ENCODE peak calls at places on chromosome 4, in eight cellular contexts. One of them, this sample, is unnamed.
A peak's percentile ranks its signal among the peaks of the same experiment; 100 is the strongest.

GRCh38 chr4:139316733-139317132 is 14.5 kb upstream of the NDUFC1 start:
- DNase-seq in NCI-H1092: no peak
- DNase-seq in colonic mucosa: no peak
- DNase-seq in stimulated activated CD4-positive, alpha-beta T cell treated with anti-CD3 and anti-CD28 coated beads, TNF-alpha, amount 100 ng/mL, for 24 hours: no peak
- DNase-seq in AG09319: no peak
- DNase-seq in CD4-positive, alpha-beta T cell: no peak
- DNase-seq in SW480: no peak
- DNase-seq in fibroblast of lung: no peak
- DNase-seq in this sample: no peak

GRCh38 chr4:153535735-153536494 is 69.8 kb downstream of the TMEM131L start:
- DNase-seq in NCI-H1092: no peak
- DNase-seq in colonic mucosa: no peak
- DNase-seq in stimulated activated CD4-positive, alpha-beta T cell treated with anti-CD3 and anti-CD28 coated beads, TNF-alpha, amount 100 ng/mL, for 24 hours: no peak
- DNase-seq in AG09319: no peak
- DNase-seq in CD4-positive, alpha-beta T cell: no peak
- DNase-seq in SW480: no peak
- DNase-seq in fibroblast of lung: no peak
- DNase-seq in this sample: no peak

GRCh38 chr4:26839534-26839951 is 21.1 kb upstream of the STIM2 start:
- DNase-seq in NCI-H1092: no peak
- DNase-seq in colonic mucosa: no peak
- DNase-seq in stimulated activated CD4-positive, alpha-beta T cell treated with anti-CD3 and anti-CD28 coated beads, TNF-alpha, amount 100 ng/mL, for 24 hours: no peak
- DNase-seq in AG09319: peak; percentile 60
- DNase-seq in CD4-positive, alpha-beta T cell: no peak
- DNase-seq in SW480: peak; percentile 66
- DNase-seq in fibroblast of lung: peak; percentile 65
- DNase-seq in this sample: no peak

GRCh38 chr4:876780-877179 is 50.9 kb upstream of the CPLX1 start:
- DNase-seq in NCI-H1092: no peak
- DNase-seq in colonic mucosa: no peak
- DNase-seq in stimulated activated CD4-positive, alpha-beta T cell treated with anti-CD3 and anti-CD28 coated beads, TNF-alpha, amount 100 ng/mL, for 24 hours: no peak
- DNase-seq in AG09319: no peak
- DNase-seq in CD4-positive, alpha-beta T cell: no peak
- DNase-seq in SW480: no peak
- DNase-seq in fibroblast of lung: no peak
- DNase-seq in this sample: no peak

GRCh38 chr4:187128226-187128625 is 404.6 kb upstream of the FAT1 start:
- DNase-seq in NCI-H1092: no peak
- DNase-seq in colonic mucosa: no peak
- DNase-seq in stimulated activated CD4-positive, alpha-beta T cell treated with anti-CD3 and anti-CD28 coated beads, TNF-alpha, amount 100 ng/mL, for 24 hours: no peak
- DNase-seq in AG09319: no peak
- DNase-seq in CD4-positive, alpha-beta T cell: no peak
- DNase-seq in SW480: peak; percentile 31
- DNase-seq in fibroblast of lung: peak; percentile 82
- DNase-seq in this sample: no peak

GRCh38 chr4:91025240-91026173 is 898.3 kb downstream of the CCSER1 start:
- DNase-seq in NCI-H1092: no peak
- DNase-seq in colonic mucosa: no peak
- DNase-seq in stimulated activated CD4-positive, alpha-beta T cell treated with anti-CD3 and anti-CD28 coated beads, TNF-alpha, amount 100 ng/mL, for 24 hours: no peak
- DNase-seq in AG09319: no peak
- DNase-seq in CD4-positive, alpha-beta T cell: no peak
- DNase-seq in SW480: no peak
- DNase-seq in fibroblast of lung: no peak
- DNase-seq in this sample: no peak

GRCh38 chr4:5824635-5825034 is 68.3 kb downstream of the CRMP1 start:
- DNase-seq in NCI-H1092: no peak
- DNase-seq in colonic mucosa: no peak
- DNase-seq in stimulated activated CD4-positive, alpha-beta T cell treated with anti-CD3 and anti-CD28 coated beads, TNF-alpha, amount 100 ng/mL, for 24 hours: no peak
- DNase-seq in AG09319: no peak
- DNase-seq in CD4-positive, alpha-beta T cell: no peak
- DNase-seq in SW480: peak; percentile 5
- DNase-seq in fibroblast of lung: peak; percentile 38
- DNase-seq in this sample: no peak

GRCh38 chr4:4693258-4693657 is 151.4 kb upstream of the STX18 start:
- DNase-seq in NCI-H1092: no peak
- DNase-seq in colonic mucosa: no peak
- DNase-seq in stimulated activated CD4-positive, alpha-beta T cell treated with anti-CD3 and anti-CD28 coated beads, TNF-alpha, amount 100 ng/mL, for 24 hours: no peak
- DNase-seq in AG09319: no peak
- DNase-seq in CD4-positive, alpha-beta T cell: no peak
- DNase-seq in SW480: peak; percentile 29
- DNase-seq in fibroblast of lung: peak; percentile 14
- DNase-seq in this sample: no peak

GRCh38 chr4:8122746-8123145 is 35.9 kb downstream of the ABLIM2 start:
- DNase-seq in NCI-H1092: no peak
- DNase-seq in colonic mucosa: no peak
- DNase-seq in stimulated activated CD4-positive, alpha-beta T cell treated with anti-CD3 and anti-CD28 coated beads, TNF-alpha, amount 100 ng/mL, for 24 hours: no peak
- DNase-seq in AG09319: no peak
- DNase-seq in CD4-positive, alpha-beta T cell: no peak
- DNase-seq in SW480: no peak
- DNase-seq in fibroblast of lung: no peak
- DNase-seq in this sample: no peak

GRCh38 chr4:5789141-5789540 is 78.1 kb downstream of the EVC start:
- DNase-seq in NCI-H1092: no peak
- DNase-seq in colonic mucosa: no peak
- DNase-seq in stimulated activated CD4-positive, alpha-beta T cell treated with anti-CD3 and anti-CD28 coated beads, TNF-alpha, amount 100 ng/mL, for 24 hours: no peak
- DNase-seq in AG09319: no peak
- DNase-seq in CD4-positive, alpha-beta T cell: no peak
- DNase-seq in SW480: no peak
- DNase-seq in fibroblast of lung: no peak
- DNase-seq in this sample: no peak

GRCh38 chr4:55458164-55458563 is 62.4 kb downstream of the TMEM165 start:
- DNase-seq in NCI-H1092: no peak
- DNase-seq in colonic mucosa: no peak
- DNase-seq in stimulated activated CD4-positive, alpha-beta T cell treated with anti-CD3 and anti-CD28 coated beads, TNF-alpha, amount 100 ng/mL, for 24 hours: no peak
- DNase-seq in AG09319: no peak
- DNase-seq in CD4-positive, alpha-beta T cell: no peak
- DNase-seq in SW480: no peak
- DNase-seq in fibroblast of lung: peak; percentile 48
- DNase-seq in this sample: no peak

GRCh38 chr4:155402941-155403340 is 26.2 kb upstream of the MAP9 start:
- DNase-seq in NCI-H1092: no peak
- DNase-seq in colonic mucosa: no peak
- DNase-seq in stimulated activated CD4-positive, alpha-beta T cell treated with anti-CD3 and anti-CD28 coated beads, TNF-alpha, amount 100 ng/mL, for 24 hours: no peak
- DNase-seq in AG09319: no peak
- DNase-seq in CD4-positive, alpha-beta T cell: no peak
- DNase-seq in SW480: no peak
- DNase-seq in fibroblast of lung: peak; percentile 7
- DNase-seq in this sample: no peak

GRCh38 chr4:26368685-26369084 is 47.9 kb downstream of the RBPJ start:
- DNase-seq in NCI-H1092: no peak
- DNase-seq in colonic mucosa: no peak
- DNase-seq in stimulated activated CD4-positive, alpha-beta T cell treated with anti-CD3 and anti-CD28 coated beads, TNF-alpha, amount 100 ng/mL, for 24 hours: no peak
- DNase-seq in AG09319: no peak
- DNase-seq in CD4-positive, alpha-beta T cell: no peak
- DNase-seq in SW480: no peak
- DNase-seq in fibroblast of lung: no peak
- DNase-seq in this sample: no peak

GRCh38 chr4:53987761-53988171 is 76.6 kb downstream of the CHIC2 start:
- DNase-seq in NCI-H1092: no peak
- DNase-seq in colonic mucosa: no peak
- DNase-seq in stimulated activated CD4-positive, alpha-beta T cell treated with anti-CD3 and anti-CD28 coated beads, TNF-alpha, amount 100 ng/mL, for 24 hours: no peak
- DNase-seq in AG09319: no peak
- DNase-seq in CD4-positive, alpha-beta T cell: no peak
- DNase-seq in SW480: peak; percentile 1
- DNase-seq in fibroblast of lung: peak; percentile 83
- DNase-seq in this sample: no peak

GRCh38 chr4:5267418-5267817 is 216.1 kb downstream of the STK32B start:
- DNase-seq in NCI-H1092: no peak
- DNase-seq in colonic mucosa: no peak
- DNase-seq in stimulated activated CD4-positive, alpha-beta T cell treated with anti-CD3 and anti-CD28 coated beads, TNF-alpha, amount 100 ng/mL, for 24 hours: no peak
- DNase-seq in AG09319: no peak
- DNase-seq in CD4-positive, alpha-beta T cell: no peak
- DNase-seq in SW480: no peak
- DNase-seq in fibroblast of lung: peak; percentile 1
- DNase-seq in this sample: no peak

GRCh38 chr4:67694662-67695061 is 6.3 kb downstream of the UBA6 start:
- DNase-seq in NCI-H1092: no peak
- DNase-seq in colonic mucosa: no peak
- DNase-seq in stimulated activated CD4-positive, alpha-beta T cell treated with anti-CD3 and anti-CD28 coated beads, TNF-alpha, amount 100 ng/mL, for 24 hours: no peak
- DNase-seq in AG09319: no peak
- DNase-seq in CD4-positive, alpha-beta T cell: no peak
- DNase-seq in SW480: no peak
- DNase-seq in fibroblast of lung: no peak
- DNase-seq in this sample: no peak

GRCh38 chr4:156999175-156999517 is 27.5 kb upstream of the PDGFC start:
- DNase-seq in NCI-H1092: no peak
- DNase-seq in colonic mucosa: peak; percentile 36
- DNase-seq in stimulated activated CD4-positive, alpha-beta T cell treated with anti-CD3 and anti-CD28 coated beads, TNF-alpha, amount 100 ng/mL, for 24 hours: no peak
- DNase-seq in AG09319: peak; percentile 95
- DNase-seq in CD4-positive, alpha-beta T cell: no peak
- DNase-seq in SW480: peak; percentile 76
- DNase-seq in fibroblast of lung: peak; percentile 99
- DNase-seq in this sample: no peak

GRCh38 chr4:42104521-42104920 is 47.9 kb downstream of the BEND4 start:
- DNase-seq in NCI-H1092: no peak
- DNase-seq in colonic mucosa: no peak
- DNase-seq in stimulated activated CD4-positive, alpha-beta T cell treated with anti-CD3 and anti-CD28 coated beads, TNF-alpha, amount 100 ng/mL, for 24 hours: no peak
- DNase-seq in AG09319: no peak
- DNase-seq in CD4-positive, alpha-beta T cell: no peak
- DNase-seq in SW480: no peak
- DNase-seq in fibroblast of lung: peak; percentile 15
- DNase-seq in this sample: no peak

GRCh38 chr4:26362745-26363439 is 42.1 kb downstream of the RBPJ start:
- DNase-seq in NCI-H1092: no peak
- DNase-seq in colonic mucosa: no peak
- DNase-seq in stimulated activated CD4-positive, alpha-beta T cell treated with anti-CD3 and anti-CD28 coated beads, TNF-alpha, amount 100 ng/mL, for 24 hours: no peak
- DNase-seq in AG09319: no peak
- DNase-seq in CD4-positive, alpha-beta T cell: no peak
- DNase-seq in SW480: no peak
- DNase-seq in fibroblast of lung: peak; percentile 51
- DNase-seq in this sample: no peak

GRCh38 chr4:168886361-168886760 is 123.7 kb downstream of the CBR4 start:
- DNase-seq in NCI-H1092: no peak
- DNase-seq in colonic mucosa: no peak
- DNase-seq in stimulated activated CD4-positive, alpha-beta T cell treated with anti-CD3 and anti-CD28 coated beads, TNF-alpha, amount 100 ng/mL, for 24 hours: no peak
- DNase-seq in AG09319: no peak
- DNase-seq in CD4-positive, alpha-beta T cell: no peak
- DNase-seq in SW480: no peak
- DNase-seq in fibroblast of lung: peak; percentile 81
- DNase-seq in this sample: no peak

GRCh38 chr4:173420324-173420752 is 21.4 kb upstream of the SCRG1 start:
- DNase-seq in NCI-H1092: peak; percentile 4
- DNase-seq in colonic mucosa: no peak
- DNase-seq in stimulated activated CD4-positive, alpha-beta T cell treated with anti-CD3 and anti-CD28 coated beads, TNF-alpha, amount 100 ng/mL, for 24 hours: no peak
- DNase-seq in AG09319: no peak
- DNase-seq in CD4-positive, alpha-beta T cell: no peak
- DNase-seq in SW480: peak; percentile 18
- DNase-seq in fibroblast of lung: peak; percentile 23
- DNase-seq in this sample: no peak

GRCh38 chr4:77599378-77599777 is 6.2 kb upstream of the CXCL13 start:
- DNase-seq in NCI-H1092: no peak
- DNase-seq in colonic mucosa: peak; percentile 24
- DNase-seq in stimulated activated CD4-positive, alpha-beta T cell treated with anti-CD3 and anti-CD28 coated beads, TNF-alpha, amount 100 ng/mL, for 24 hours: no peak
- DNase-seq in AG09319: no peak
- DNase-seq in CD4-positive, alpha-beta T cell: no peak
- DNase-seq in SW480: peak; percentile 41
- DNase-seq in fibroblast of lung: peak; percentile 31
- DNase-seq in this sample: no peak

GRCh38 chr4:173413043-173413442 is 14.1 kb upstream of the SCRG1 start:
- DNase-seq in NCI-H1092: no peak
- DNase-seq in colonic mucosa: no peak
- DNase-seq in stimulated activated CD4-positive, alpha-beta T cell treated with anti-CD3 and anti-CD28 coated beads, TNF-alpha, amount 100 ng/mL, for 24 hours: no peak
- DNase-seq in AG09319: no peak
- DNase-seq in CD4-positive, alpha-beta T cell: no peak
- DNase-seq in SW480: no peak
- DNase-seq in fibroblast of lung: no peak
- DNase-seq in this sample: no peak

GRCh38 chr4:125620066-125620850 is 305.5 kb downstream of the FAT4 start:
- DNase-seq in NCI-H1092: no peak
- DNase-seq in colonic mucosa: no peak
- DNase-seq in stimulated activated CD4-positive, alpha-beta T cell treated with anti-CD3 and anti-CD28 coated beads, TNF-alpha, amount 100 ng/mL, for 24 hours: no peak
- DNase-seq in AG09319: no peak
- DNase-seq in CD4-positive, alpha-beta T cell: no peak
- DNase-seq in SW480: no peak
- DNase-seq in fibroblast of lung: no peak
- DNase-seq in this sample: no peak

GRCh38 chr4:99104153-99104552 is 15.6 kb upstream of the ADH5 start:
- DNase-seq in NCI-H1092: no peak
- DNase-seq in colonic mucosa: no peak
- DNase-seq in stimulated activated CD4-positive, alpha-beta T cell treated with anti-CD3 and anti-CD28 coated beads, TNF-alpha, amount 100 ng/mL, for 24 hours: no peak
- DNase-seq in AG09319: no peak
- DNase-seq in CD4-positive, alpha-beta T cell: no peak
- DNase-seq in SW480: no peak
- DNase-seq in fibroblast of lung: peak; percentile 11
- DNase-seq in this sample: no peak

GRCh38 chr4:53572595-53572994 is 18.7 kb downstream of the LNX1 start:
- DNase-seq in NCI-H1092: no peak
- DNase-seq in colonic mucosa: no peak
- DNase-seq in stimulated activated CD4-positive, alpha-beta T cell treated with anti-CD3 and anti-CD28 coated beads, TNF-alpha, amount 100 ng/mL, for 24 hours: no peak
- DNase-seq in AG09319: no peak
- DNase-seq in CD4-positive, alpha-beta T cell: no peak
- DNase-seq in SW480: no peak
- DNase-seq in fibroblast of lung: no peak
- DNase-seq in this sample: no peak